ENCODE peak calls at places on chromosomes 3 and 15, in five cellular contexts. X, T, M, R and V are unnamed samples.

GRCh38 chr3:51637941-51638471 is 33.0 kb upstream of the TEX264 start:
- DNase-seq in M (no peak), X (no peak), R (no peak), T (peak; percentile 77), V (no peak)

GRCh38 chr3:185153861-185154629 is 1.2 kb upstream of the C3orf70 start:
- DNase-seq in X (no peak), R (no peak), T (no peak), M (no peak), V (no peak)

GRCh38 chr3:16048435-16049318 is 125.8 kb upstream of the GALNT15 start:
- DNase-seq in T (peak; percentile 84), X (peak; percentile 3), R (peak; percentile 28), M (peak; percentile 22), V (peak; percentile 27)

GRCh38 chr3:126527455-126528211 is 3.7 kb downstream of the CHST13 start:
- DNase-seq in M (no peak), R (no peak), X (no peak), T (no peak), V (no peak)

GRCh38 chr3:113441051-113441770 is at the start of gene CFAP44:
- DNase-seq in M (peak; percentile 61), R (peak; percentile 47), X (peak; percentile 19), T (peak; percentile 61), V (peak; percentile 39)

GRCh38 chr3:86890997-86891396 is 100.0 kb downstream of the VGLL3 start:
- DNase-seq in M (no peak), X (no peak), R (no peak), T (no peak), V (no peak)

GRCh38 chr3:114846252-114846651 is 300.8 kb downstream of the ZBTB20 start:
- DNase-seq in R (no peak), X (no peak), M (no peak), T (no peak), V (no peak)

GRCh38 chr3:133662256-133662773 is 574 bp upstream of the TOPBP1 start:
- DNase-seq in X (no peak), R (peak; percentile 15), T (peak; percentile 66), M (no peak), V (no peak)

GRCh38 chr15:70323111-70323851 is 225.6 kb upstream of the TLE3 start:
- DNase-seq in R (no peak), X (no peak), M (no peak), T (no peak), V (no peak)

GRCh38 chr3:150588027-150588830 is 14.9 kb upstream of the SELENOT start:
- DNase-seq in X (no peak), M (no peak), R (no peak), T (no peak), V (no peak)

GRCh38 chr3:46923559-46924350 is 46.2 kb downstream of the PTH1R start:
- DNase-seq in M (peak; percentile 46), X (no peak), T (peak; percentile 58), R (peak; percentile 35), V (no peak)